ENCODE peak calls at places on chromosome 1, in nine cellular contexts. One of them, this sample, is unnamed.

GRCh38 chr1:193031431-193031830 is 27.7 kb downstream of the UCHL5 start:
- DNase-seq in endodermal cell: no peak
- DNase-seq in HL-60: no peak
- DNase-seq in cerebellar cortex: no peak
- DNase-seq in aorta: no peak
- DNase-seq in left ventricle myocardium inferior: no peak
- DNase-seq in stimulated activated CD4-positive, alpha-beta T cell treated with anti-CD3 and anti-CD28 coated beads, Interleukin-15, amount 100 ng/mL, for 1 hour: no peak
- DNase-seq in A172: peak
- DNase-seq in GM04503: no peak
- DNase-seq in this sample: no peak

GRCh38 chr1:59391216-59392179 is 94.6 kb downstream of the FGGY start:
- DNase-seq in cerebellar cortex: no peak
- DNase-seq in left ventricle myocardium inferior: no peak
- DNase-seq in GM04503: no peak
- DNase-seq in HL-60: no peak
- DNase-seq in aorta: no peak
- DNase-seq in endodermal cell: no peak
- DNase-seq in stimulated activated CD4-positive, alpha-beta T cell treated with anti-CD3 and anti-CD28 coated beads, Interleukin-15, amount 100 ng/mL, for 1 hour: no peak
- DNase-seq in A172: no peak
- DNase-seq in this sample: no peak

GRCh38 chr1:81446006-81446669 is 354.6 kb upstream of the ADGRL2 start:
- DNase-seq in stimulated activated CD4-positive, alpha-beta T cell treated with anti-CD3 and anti-CD28 coated beads, Interleukin-15, amount 100 ng/mL, for 1 hour: no peak
- DNase-seq in HL-60: no peak
- DNase-seq in A172: no peak
- DNase-seq in left ventricle myocardium inferior: peak
- DNase-seq in aorta: no peak
- DNase-seq in cerebellar cortex: no peak
- DNase-seq in endodermal cell: no peak
- DNase-seq in GM04503: no peak
- DNase-seq in this sample: no peak

GRCh38 chr1:45172015-45172414 is 34.4 kb downstream of the ZSWIM5 start:
- DNase-seq in stimulated activated CD4-positive, alpha-beta T cell treated with anti-CD3 and anti-CD28 coated beads, Interleukin-15, amount 100 ng/mL, for 1 hour: no peak
- DNase-seq in left ventricle myocardium inferior: no peak
- DNase-seq in endodermal cell: no peak
- DNase-seq in GM04503: no peak
- DNase-seq in aorta: no peak
- DNase-seq in A172: no peak
- DNase-seq in HL-60: peak
- DNase-seq in cerebellar cortex: no peak
- DNase-seq in this sample: no peak

GRCh38 chr1:205483372-205483771 is 21.1 kb upstream of the CDK18 start:
- DNase-seq in stimulated activated CD4-positive, alpha-beta T cell treated with anti-CD3 and anti-CD28 coated beads, Interleukin-15, amount 100 ng/mL, for 1 hour: no peak
- DNase-seq in aorta: no peak
- DNase-seq in A172: no peak
- DNase-seq in left ventricle myocardium inferior: no peak
- DNase-seq in GM04503: no peak
- DNase-seq in cerebellar cortex: no peak
- DNase-seq in endodermal cell: no peak
- DNase-seq in HL-60: no peak
- DNase-seq in this sample: no peak

GRCh38 chr1:44523747-44524146 is 118.7 kb downstream of the RNF220 start:
- DNase-seq in stimulated activated CD4-positive, alpha-beta T cell treated with anti-CD3 and anti-CD28 coated beads, Interleukin-15, amount 100 ng/mL, for 1 hour: no peak
- DNase-seq in A172: no peak
- DNase-seq in GM04503: no peak
- DNase-seq in left ventricle myocardium inferior: no peak
- DNase-seq in HL-60: no peak
- DNase-seq in endodermal cell: no peak
- DNase-seq in cerebellar cortex: no peak
- DNase-seq in aorta: no peak
- DNase-seq in this sample: no peak

GRCh38 chr1:154404984-154405761 is at the start of gene IL6R:
- DNase-seq in A172: peak
- DNase-seq in GM04503: peak
- DNase-seq in left ventricle myocardium inferior: peak
- DNase-seq in aorta: peak
- DNase-seq in endodermal cell: peak
- DNase-seq in HL-60: peak
- DNase-seq in cerebellar cortex: peak
- DNase-seq in stimulated activated CD4-positive, alpha-beta T cell treated with anti-CD3 and anti-CD28 coated beads, Interleukin-15, amount 100 ng/mL, for 1 hour: peak
- DNase-seq in this sample: peak

GRCh38 chr1:55200667-55201066 is 14.5 kb downstream of the USP24 start:
- DNase-seq in stimulated activated CD4-positive, alpha-beta T cell treated with anti-CD3 and anti-CD28 coated beads, Interleukin-15, amount 100 ng/mL, for 1 hour: no peak
- DNase-seq in HL-60: no peak
- DNase-seq in GM04503: no peak
- DNase-seq in A172: no peak
- DNase-seq in aorta: no peak
- DNase-seq in left ventricle myocardium inferior: no peak
- DNase-seq in cerebellar cortex: no peak
- DNase-seq in endodermal cell: no peak
- DNase-seq in this sample: no peak

GRCh38 chr1:47181095-47181954 is 8.5 kb downstream of the PDZK1IP1 start:
- DNase-seq in A172: no peak
- DNase-seq in HL-60: no peak
- DNase-seq in cerebellar cortex: no peak
- DNase-seq in aorta: peak
- DNase-seq in endodermal cell: peak
- DNase-seq in left ventricle myocardium inferior: no peak
- DNase-seq in stimulated activated CD4-positive, alpha-beta T cell treated with anti-CD3 and anti-CD28 coated beads, Interleukin-15, amount 100 ng/mL, for 1 hour: no peak
- DNase-seq in GM04503: no peak
- DNase-seq in this sample: no peak

GRCh38 chr1:58409826-58410225 is 136.7 kb downstream of the OMA1 start:
- DNase-seq in aorta: no peak
- DNase-seq in GM04503: peak
- DNase-seq in A172: peak
- DNase-seq in cerebellar cortex: peak
- DNase-seq in HL-60: no peak
- DNase-seq in stimulated activated CD4-positive, alpha-beta T cell treated with anti-CD3 and anti-CD28 coated beads, Interleukin-15, amount 100 ng/mL, for 1 hour: no peak
- DNase-seq in endodermal cell: no peak
- DNase-seq in left ventricle myocardium inferior: no peak
- DNase-seq in this sample: no peak

GRCh38 chr1:115469703-115470476 is 131.8 kb upstream of the NGF start:
- DNase-seq in endodermal cell: peak
- DNase-seq in stimulated activated CD4-positive, alpha-beta T cell treated with anti-CD3 and anti-CD28 coated beads, Interleukin-15, amount 100 ng/mL, for 1 hour: no peak
- DNase-seq in cerebellar cortex: peak
- DNase-seq in GM04503: no peak
- DNase-seq in aorta: peak
- DNase-seq in HL-60: no peak
- DNase-seq in left ventricle myocardium inferior: peak
- DNase-seq in A172: peak
- DNase-seq in this sample: peak

GRCh38 chr1:175094626-175095025 is 27.0 kb downstream of the TNN start:
- DNase-seq in stimulated activated CD4-positive, alpha-beta T cell treated with anti-CD3 and anti-CD28 coated beads, Interleukin-15, amount 100 ng/mL, for 1 hour: no peak
- DNase-seq in A172: no peak
- DNase-seq in cerebellar cortex: no peak
- DNase-seq in GM04503: no peak
- DNase-seq in endodermal cell: no peak
- DNase-seq in left ventricle myocardium inferior: no peak
- DNase-seq in HL-60: no peak
- DNase-seq in aorta: no peak
- DNase-seq in this sample: no peak

GRCh38 chr1:20425622-20426021 is 60.4 kb downstream of the CAMK2N1 start:
- DNase-seq in GM04503: no peak
- DNase-seq in A172: no peak
- DNase-seq in HL-60: no peak
- DNase-seq in aorta: no peak
- DNase-seq in left ventricle myocardium inferior: no peak
- DNase-seq in stimulated activated CD4-positive, alpha-beta T cell treated with anti-CD3 and anti-CD28 coated beads, Interleukin-15, amount 100 ng/mL, for 1 hour: no peak
- DNase-seq in cerebellar cortex: no peak
- DNase-seq in endodermal cell: no peak
- DNase-seq in this sample: no peak

GRCh38 chr1:172851077-172851476 is 192.2 kb downstream of the FASLG start:
- DNase-seq in left ventricle myocardium inferior: no peak
- DNase-seq in endodermal cell: peak
- DNase-seq in A172: no peak
- DNase-seq in stimulated activated CD4-positive, alpha-beta T cell treated with anti-CD3 and anti-CD28 coated beads, Interleukin-15, amount 100 ng/mL, for 1 hour: no peak
- DNase-seq in cerebellar cortex: no peak
- DNase-seq in HL-60: no peak
- DNase-seq in GM04503: no peak
- DNase-seq in aorta: no peak
- DNase-seq in this sample: no peak

GRCh38 chr1:199946305-199947155 is 81.0 kb upstream of the NR5A2 start:
- DNase-seq in GM04503: no peak
- DNase-seq in cerebellar cortex: no peak
- DNase-seq in A172: no peak
- DNase-seq in aorta: no peak
- DNase-seq in left ventricle myocardium inferior: no peak
- DNase-seq in HL-60: no peak
- DNase-seq in endodermal cell: no peak
- DNase-seq in stimulated activated CD4-positive, alpha-beta T cell treated with anti-CD3 and anti-CD28 coated beads, Interleukin-15, amount 100 ng/mL, for 1 hour: no peak
- DNase-seq in this sample: no peak

GRCh38 chr1:200665851-200666250 is 3.9 kb downstream of the DDX59 start:
- DNase-seq in HL-60: no peak
- DNase-seq in left ventricle myocardium inferior: no peak
- DNase-seq in aorta: no peak
- DNase-seq in A172: no peak
- DNase-seq in endodermal cell: peak
- DNase-seq in GM04503: no peak
- DNase-seq in cerebellar cortex: no peak
- DNase-seq in stimulated activated CD4-positive, alpha-beta T cell treated with anti-CD3 and anti-CD28 coated beads, Interleukin-15, amount 100 ng/mL, for 1 hour: no peak
- DNase-seq in this sample: no peak

GRCh38 chr1:94927405-94928175 is 680 bp upstream of the CNN3 start:
- DNase-seq in cerebellar cortex: peak
- DNase-seq in GM04503: no peak
- DNase-seq in stimulated activated CD4-positive, alpha-beta T cell treated with anti-CD3 and anti-CD28 coated beads, Interleukin-15, amount 100 ng/mL, for 1 hour: no peak
- DNase-seq in HL-60: no peak
- DNase-seq in aorta: no peak
- DNase-seq in A172: peak
- DNase-seq in endodermal cell: no peak
- DNase-seq in left ventricle myocardium inferior: no peak
- DNase-seq in this sample: peak

This sample was measured in SJSA1.